ENCODE peak calls at places on chromosomes 13 and 19, in five cellular contexts. One of them, this sample, is unnamed.

GRCh38 chr13:33264620-33264978 is 21.0 kb downstream of the STARD13 start:
- DNase-seq in T1000: no peak
- DNase-seq in ELR: no peak
- DNase-seq in fibroblast of lung: no peak
- DNase-seq in activated naive CD8-positive, alpha-beta T cell treated with anti-CD3 and anti-CD28 coated beads, Interleukin-2, amount 50 U/mL, for 24 hours: no peak
- DNase-seq in this sample: no peak

GRCh38 chr13:23992722-23993438 is 95.6 kb upstream of the C1QTNF9B start:
- DNase-seq in T1000: no peak
- DNase-seq in ELR: no peak
- DNase-seq in fibroblast of lung: no peak
- DNase-seq in activated naive CD8-positive, alpha-beta T cell treated with anti-CD3 and anti-CD28 coated beads, Interleukin-2, amount 50 U/mL, for 24 hours: no peak
- DNase-seq in this sample: no peak

GRCh38 chr19:32363175-32363574 is 17.8 kb downstream of the ZNF507 start:
- DNase-seq in T1000: no peak
- DNase-seq in ELR: no peak
- DNase-seq in fibroblast of lung: no peak
- DNase-seq in activated naive CD8-positive, alpha-beta T cell treated with anti-CD3 and anti-CD28 coated beads, Interleukin-2, amount 50 U/mL, for 24 hours: no peak
- DNase-seq in this sample: no peak

GRCh38 chr13:64553411-64554129 is 2676.6 kb downstream of the PCDH9 start:
- DNase-seq in T1000: no peak
- DNase-seq in ELR: peak
- DNase-seq in fibroblast of lung: peak
- DNase-seq in activated naive CD8-positive, alpha-beta T cell treated with anti-CD3 and anti-CD28 coated beads, Interleukin-2, amount 50 U/mL, for 24 hours: no peak
- DNase-seq in this sample: peak

GRCh38 chr19:38196245-38196837 is 27.7 kb downstream of the DPF1 start:
- DNase-seq in T1000: no peak
- DNase-seq in ELR: no peak
- DNase-seq in fibroblast of lung: no peak
- DNase-seq in activated naive CD8-positive, alpha-beta T cell treated with anti-CD3 and anti-CD28 coated beads, Interleukin-2, amount 50 U/mL, for 24 hours: no peak
- DNase-seq in this sample: no peak

GRCh38 chr13:112711528-112712265 is 21.9 kb downstream of the ATP11A start:
- DNase-seq in T1000: peak
- DNase-seq in ELR: peak
- DNase-seq in fibroblast of lung: peak
- DNase-seq in activated naive CD8-positive, alpha-beta T cell treated with anti-CD3 and anti-CD28 coated beads, Interleukin-2, amount 50 U/mL, for 24 hours: no peak
- DNase-seq in this sample: peak

GRCh38 chr13:28641600-28641926 is 17.4 kb upstream of the POMP start:
- DNase-seq in T1000: no peak
- DNase-seq in ELR: no peak
- DNase-seq in fibroblast of lung: no peak
- DNase-seq in activated naive CD8-positive, alpha-beta T cell treated with anti-CD3 and anti-CD28 coated beads, Interleukin-2, amount 50 U/mL, for 24 hours: no peak
- DNase-seq in this sample: no peak

GRCh38 chr13:67943116-67943515 is 713.0 kb upstream of the PCDH9 start:
- DNase-seq in T1000: no peak
- DNase-seq in ELR: peak
- DNase-seq in fibroblast of lung: peak
- DNase-seq in activated naive CD8-positive, alpha-beta T cell treated with anti-CD3 and anti-CD28 coated beads, Interleukin-2, amount 50 U/mL, for 24 hours: no peak
- DNase-seq in this sample: no peak

GRCh38 chr13:105311094-105311493 is 1224.4 kb downstream of the EFNB2 start:
- DNase-seq in T1000: no peak
- DNase-seq in ELR: no peak
- DNase-seq in fibroblast of lung: no peak
- DNase-seq in activated naive CD8-positive, alpha-beta T cell treated with anti-CD3 and anti-CD28 coated beads, Interleukin-2, amount 50 U/mL, for 24 hours: no peak
- DNase-seq in this sample: no peak

GRCh38 chr13:36766295-36766694 is 52.7 kb upstream of the RFXAP start:
- DNase-seq in T1000: no peak
- DNase-seq in ELR: peak
- DNase-seq in fibroblast of lung: peak
- DNase-seq in activated naive CD8-positive, alpha-beta T cell treated with anti-CD3 and anti-CD28 coated beads, Interleukin-2, amount 50 U/mL, for 24 hours: no peak
- DNase-seq in this sample: no peak

GRCh38 chr13:19910336-19911072 is 47.1 kb upstream of the ZMYM5 start:
- DNase-seq in T1000: no peak
- DNase-seq in ELR: peak
- DNase-seq in fibroblast of lung: peak
- DNase-seq in activated naive CD8-positive, alpha-beta T cell treated with anti-CD3 and anti-CD28 coated beads, Interleukin-2, amount 50 U/mL, for 24 hours: no peak
- DNase-seq in this sample: no peak

GRCh38 chr13:42110410-42111155 is 62.1 kb downstream of the DGKH start:
- DNase-seq in T1000: no peak
- DNase-seq in ELR: peak
- DNase-seq in fibroblast of lung: peak
- DNase-seq in activated naive CD8-positive, alpha-beta T cell treated with anti-CD3 and anti-CD28 coated beads, Interleukin-2, amount 50 U/mL, for 24 hours: peak
- DNase-seq in this sample: peak